ENCODE peak calls at places on chromosomes 3 and 15, in five cellular contexts. One of them, this sample, is unnamed.

GRCh38 chr3:162134571-162134970 is 638.0 kb downstream of the OTOL1 start:
- DNase-seq in naive B cell: no peak
- DNase-seq in CD4-positive, alpha-beta T cell: no peak
- DNase-seq in effector memory CD4-positive, alpha-beta T cell: no peak
- DNase-seq in A673: no peak
- DNase-seq in this sample: no peak

GRCh38 chr3:133489466-133490085 is 83.9 kb upstream of the CDV3 start:
- DNase-seq in naive B cell: no peak
- DNase-seq in CD4-positive, alpha-beta T cell: no peak
- DNase-seq in effector memory CD4-positive, alpha-beta T cell: no peak
- DNase-seq in A673: no peak
- DNase-seq in this sample: no peak

GRCh38 chr3:116238863-116239262 is 206.4 kb downstream of the LSAMP start:
- DNase-seq in naive B cell: no peak
- DNase-seq in CD4-positive, alpha-beta T cell: no peak
- DNase-seq in effector memory CD4-positive, alpha-beta T cell: no peak
- DNase-seq in A673: no peak
- DNase-seq in this sample: no peak

GRCh38 chr3:150184426-150185071 is 213.9 kb upstream of the PFN2 start:
- DNase-seq in naive B cell: no peak
- DNase-seq in CD4-positive, alpha-beta T cell: no peak
- DNase-seq in effector memory CD4-positive, alpha-beta T cell: no peak
- DNase-seq in A673: no peak
- DNase-seq in this sample: no peak

GRCh38 chr3:171559586-171559985 is 99.4 kb upstream of the TNIK start:
- DNase-seq in naive B cell: no peak
- DNase-seq in CD4-positive, alpha-beta T cell: no peak
- DNase-seq in effector memory CD4-positive, alpha-beta T cell: no peak
- DNase-seq in A673: no peak
- DNase-seq in this sample: no peak

GRCh38 chr3:174247671-174248070 is 611.5 kb upstream of the NAALADL2 start:
- DNase-seq in naive B cell: no peak
- DNase-seq in CD4-positive, alpha-beta T cell: no peak
- DNase-seq in effector memory CD4-positive, alpha-beta T cell: no peak
- DNase-seq in A673: peak
- DNase-seq in this sample: no peak

GRCh38 chr3:186589856-186590579 is 19.5 kb downstream of the DNAJB11 start:
- DNase-seq in naive B cell: no peak
- DNase-seq in CD4-positive, alpha-beta T cell: no peak
- DNase-seq in effector memory CD4-positive, alpha-beta T cell: no peak
- DNase-seq in A673: no peak
- DNase-seq in this sample: no peak

GRCh38 chr3:114892117-114892870 is 254.8 kb downstream of the ZBTB20 start:
- DNase-seq in naive B cell: no peak
- DNase-seq in CD4-positive, alpha-beta T cell: no peak
- DNase-seq in effector memory CD4-positive, alpha-beta T cell: no peak
- DNase-seq in A673: no peak
- DNase-seq in this sample: no peak

GRCh38 chr3:68997887-68998286 is 15.6 kb downstream of the EOGT start:
- DNase-seq in naive B cell: no peak
- DNase-seq in CD4-positive, alpha-beta T cell: no peak
- DNase-seq in effector memory CD4-positive, alpha-beta T cell: no peak
- DNase-seq in A673: no peak
- DNase-seq in this sample: no peak

GRCh38 chr3:184129012-184129411 is 6.1 kb upstream of the EIF2B5 start:
- DNase-seq in naive B cell: no peak
- DNase-seq in CD4-positive, alpha-beta T cell: no peak
- DNase-seq in effector memory CD4-positive, alpha-beta T cell: no peak
- DNase-seq in A673: peak
- DNase-seq in this sample: no peak

GRCh38 chr15:90610220-90610619 is 80.5 kb downstream of the CRTC3 start:
- DNase-seq in naive B cell: no peak
- DNase-seq in CD4-positive, alpha-beta T cell: no peak
- DNase-seq in effector memory CD4-positive, alpha-beta T cell: no peak
- DNase-seq in A673: no peak
- DNase-seq in this sample: no peak

GRCh38 chr3:98812851-98813374 is 49.8 kb downstream of the ST3GAL6 start:
- DNase-seq in naive B cell: no peak
- DNase-seq in CD4-positive, alpha-beta T cell: no peak
- DNase-seq in effector memory CD4-positive, alpha-beta T cell: no peak
- DNase-seq in A673: peak
- DNase-seq in this sample: no peak

GRCh38 chr3:11556851-11557644 is 86.7 kb downstream of the VGLL4 start:
- DNase-seq in naive B cell: no peak
- DNase-seq in CD4-positive, alpha-beta T cell: no peak
- DNase-seq in effector memory CD4-positive, alpha-beta T cell: no peak
- DNase-seq in A673: no peak
- DNase-seq in this sample: no peak

GRCh38 chr3:81462921-81463320 is 298.5 kb downstream of the GBE1 start:
- DNase-seq in naive B cell: no peak
- DNase-seq in CD4-positive, alpha-beta T cell: no peak
- DNase-seq in effector memory CD4-positive, alpha-beta T cell: no peak
- DNase-seq in A673: no peak
- DNase-seq in this sample: no peak

GRCh38 chr15:70426065-70426821 is 328.5 kb upstream of the TLE3 start:
- DNase-seq in naive B cell: no peak
- DNase-seq in CD4-positive, alpha-beta T cell: no peak
- DNase-seq in effector memory CD4-positive, alpha-beta T cell: no peak
- DNase-seq in A673: no peak
- DNase-seq in this sample: no peak

GRCh38 chr3:123272547-123272946 is 70.8 kb downstream of the SEC22A start:
- DNase-seq in naive B cell: no peak
- DNase-seq in CD4-positive, alpha-beta T cell: no peak
- DNase-seq in effector memory CD4-positive, alpha-beta T cell: no peak
- DNase-seq in A673: peak
- DNase-seq in this sample: no peak

GRCh38 chr3:172617013-172617706 is 93.7 kb downstream of the NCEH1 start:
- DNase-seq in naive B cell: no peak
- DNase-seq in CD4-positive, alpha-beta T cell: no peak
- DNase-seq in effector memory CD4-positive, alpha-beta T cell: no peak
- DNase-seq in A673: no peak
- DNase-seq in this sample: no peak

GRCh38 chr3:13657660-13658435 is 108.9 kb downstream of the FBLN2 start:
- DNase-seq in naive B cell: peak
- DNase-seq in CD4-positive, alpha-beta T cell: peak
- DNase-seq in effector memory CD4-positive, alpha-beta T cell: peak
- DNase-seq in A673: peak
- DNase-seq in this sample: peak

GRCh38 chr15:77487479-77487861 is 66.8 kb downstream of the HMG20A start:
- DNase-seq in naive B cell: no peak
- DNase-seq in CD4-positive, alpha-beta T cell: no peak
- DNase-seq in effector memory CD4-positive, alpha-beta T cell: no peak
- DNase-seq in A673: peak
- DNase-seq in this sample: no peak

GRCh38 chr3:149152420-149152819 is 23.0 kb downstream of the HPS3 start:
- DNase-seq in naive B cell: no peak
- DNase-seq in CD4-positive, alpha-beta T cell: no peak
- DNase-seq in effector memory CD4-positive, alpha-beta T cell: no peak
- DNase-seq in A673: no peak
- DNase-seq in this sample: no peak

GRCh38 chr15:48059786-48060185 is 61.0 kb upstream of the SLC24A5 start:
- DNase-seq in naive B cell: no peak
- DNase-seq in CD4-positive, alpha-beta T cell: no peak
- DNase-seq in effector memory CD4-positive, alpha-beta T cell: no peak
- DNase-seq in A673: no peak
- DNase-seq in this sample: no peak

GRCh38 chr3:190696777-190697501 is 165.6 kb downstream of the GMNC start:
- DNase-seq in naive B cell: peak
- DNase-seq in CD4-positive, alpha-beta T cell: no peak
- DNase-seq in effector memory CD4-positive, alpha-beta T cell: no peak
- DNase-seq in A673: peak
- DNase-seq in this sample: no peak

GRCh38 chr15:26864664-26865191 is 2.1 kb upstream of the GABRA5 start:
- DNase-seq in naive B cell: no peak
- DNase-seq in CD4-positive, alpha-beta T cell: no peak
- DNase-seq in effector memory CD4-positive, alpha-beta T cell: no peak
- DNase-seq in A673: peak
- DNase-seq in this sample: no peak

GRCh38 chr3:141686477-141687280 is 51.4 kb upstream of the RNF7 start:
- DNase-seq in naive B cell: no peak
- DNase-seq in CD4-positive, alpha-beta T cell: no peak
- DNase-seq in effector memory CD4-positive, alpha-beta T cell: no peak
- DNase-seq in A673: peak
- DNase-seq in this sample: no peak

GRCh38 chr3:63656791-63657190 is 4.3 kb downstream of the SNTN start:
- DNase-seq in naive B cell: no peak
- DNase-seq in CD4-positive, alpha-beta T cell: no peak
- DNase-seq in effector memory CD4-positive, alpha-beta T cell: no peak
- DNase-seq in A673: no peak
- DNase-seq in this sample: no peak

GRCh38 chr15:90947577-90948357 is 6.9 kb upstream of the RCCD1 start:
- DNase-seq in naive B cell: no peak
- DNase-seq in CD4-positive, alpha-beta T cell: no peak
- DNase-seq in effector memory CD4-positive, alpha-beta T cell: no peak
- DNase-seq in A673: no peak
- DNase-seq in this sample: no peak

GRCh38 chr3:96101013-96101412 is 713.4 kb upstream of the EPHA6 start:
- DNase-seq in naive B cell: no peak
- DNase-seq in CD4-positive, alpha-beta T cell: no peak
- DNase-seq in effector memory CD4-positive, alpha-beta T cell: no peak
- DNase-seq in A673: no peak
- DNase-seq in this sample: no peak

GRCh38 chr15:58865420-58865880 is 68.0 kb downstream of the SLTM start:
- DNase-seq in naive B cell: no peak
- DNase-seq in CD4-positive, alpha-beta T cell: no peak
- DNase-seq in effector memory CD4-positive, alpha-beta T cell: no peak
- DNase-seq in A673: no peak
- DNase-seq in this sample: no peak

GRCh38 chr3:127750226-127751031 is 71.9 kb downstream of the MGLL start:
- DNase-seq in naive B cell: no peak
- DNase-seq in CD4-positive, alpha-beta T cell: no peak
- DNase-seq in effector memory CD4-positive, alpha-beta T cell: no peak
- DNase-seq in A673: no peak
- DNase-seq in this sample: no peak

GRCh38 chr3:148955544-148956346 is 35.6 kb upstream of the GYG1 start:
- DNase-seq in naive B cell: peak
- DNase-seq in CD4-positive, alpha-beta T cell: no peak
- DNase-seq in effector memory CD4-positive, alpha-beta T cell: no peak
- DNase-seq in A673: peak
- DNase-seq in this sample: no peak

GRCh38 chr3:197520311-197521276 is 35.2 kb downstream of the BDH1 start:
- DNase-seq in naive B cell: no peak
- DNase-seq in CD4-positive, alpha-beta T cell: no peak
- DNase-seq in effector memory CD4-positive, alpha-beta T cell: no peak
- DNase-seq in A673: peak
- DNase-seq in this sample: no peak

GRCh38 chr3:13494463-13495350 is 14.6 kb downstream of the HDAC11 start:
- DNase-seq in naive B cell: no peak
- DNase-seq in CD4-positive, alpha-beta T cell: no peak
- DNase-seq in effector memory CD4-positive, alpha-beta T cell: no peak
- DNase-seq in A673: peak
- DNase-seq in this sample: no peak

GRCh38 chr3:32961189-32961715 is 9.8 kb downstream of the CCR4 start:
- DNase-seq in naive B cell: no peak
- DNase-seq in CD4-positive, alpha-beta T cell: peak
- DNase-seq in effector memory CD4-positive, alpha-beta T cell: no peak
- DNase-seq in A673: no peak
- DNase-seq in this sample: no peak

GRCh38 chr15:32656091-32656860 is 14.8 kb downstream of the SCG5 start:
- DNase-seq in naive B cell: no peak
- DNase-seq in CD4-positive, alpha-beta T cell: no peak
- DNase-seq in effector memory CD4-positive, alpha-beta T cell: no peak
- DNase-seq in A673: no peak
- DNase-seq in this sample: no peak

GRCh38 chr3:39154323-39155021 is 1.1 kb upstream of the CSRNP1 start:
- DNase-seq in naive B cell: no peak
- DNase-seq in CD4-positive, alpha-beta T cell: no peak
- DNase-seq in effector memory CD4-positive, alpha-beta T cell: no peak
- DNase-seq in A673: peak
- DNase-seq in this sample: no peak

GRCh38 chr3:187950671-187951070 is 203.3 kb upstream of the LPP start:
- DNase-seq in naive B cell: no peak
- DNase-seq in CD4-positive, alpha-beta T cell: no peak
- DNase-seq in effector memory CD4-positive, alpha-beta T cell: no peak
- DNase-seq in A673: no peak
- DNase-seq in this sample: no peak

GRCh38 chr3:71414189-71414924 is 169.2 kb downstream of the FOXP1 start:
- DNase-seq in naive B cell: no peak
- DNase-seq in CD4-positive, alpha-beta T cell: no peak
- DNase-seq in effector memory CD4-positive, alpha-beta T cell: no peak
- DNase-seq in A673: no peak
- DNase-seq in this sample: no peak

GRCh38 chr15:72486144-72486543 is 12.0 kb downstream of the ARIH1 start:
- DNase-seq in naive B cell: no peak
- DNase-seq in CD4-positive, alpha-beta T cell: no peak
- DNase-seq in effector memory CD4-positive, alpha-beta T cell: no peak
- DNase-seq in A673: no peak
- DNase-seq in this sample: no peak

GRCh38 chr15:28100516-28101195 is 1.5 kb upstream of the OCA2 start:
- DNase-seq in naive B cell: no peak
- DNase-seq in CD4-positive, alpha-beta T cell: no peak
- DNase-seq in effector memory CD4-positive, alpha-beta T cell: no peak
- DNase-seq in A673: no peak
- DNase-seq in this sample: no peak